ENCODE peak calls at places on chromosomes 7 and 10, in six cellular contexts. N is A549, G is AG09309, Q is HFFc6, V is H9, D is dorsolateral prefrontal cortex. M is an unnamed sample.

GRCh38 chr7:21910253-21910652 is 35.4 kb downstream of the CDCA7L start:
- DNase-seq in G (no peak), N (no peak), V (no peak), D (no peak), Q (no peak), M (no peak)

GRCh38 chr7:722847-723246 is 3.7 kb upstream of the DNAAF5 start:
- DNase-seq in G (no peak), N (no peak), D (no peak), V (no peak), Q (no peak), M (no peak)

GRCh38 chr7:36289833-36290661 is 99.6 kb upstream of the ANLN start:
- DNase-seq in V (no peak), N (peak; percentile 91), G (no peak), D (no peak), Q (no peak), M (no peak)

GRCh38 chr7:115299379-115300038 is 377.6 kb downstream of the MDFIC start:
- DNase-seq in D (no peak), G (no peak), N (no peak), V (no peak), Q (peak; percentile 3), M (no peak)

GRCh38 chr7:18357691-18358090 is 137.9 kb upstream of the HDAC9 start:
- DNase-seq in V (no peak), G (no peak), N (peak; percentile 13), D (no peak), Q (peak; percentile 15), M (no peak)

GRCh38 chr10:69413221-69413865 is 3.4 kb downstream of the TACR2 start:
- DNase-seq in N (no peak), D (peak; percentile 72), Q (peak; percentile 55), G (peak; percentile 27), V (peak; percentile 89), M (no peak)

GRCh38 chr7:117950601-117951278 is 77.5 kb upstream of the CTTNBP2 start:
- DNase-seq in N (no peak), Q (no peak), V (no peak), D (no peak), G (no peak), M (no peak)

GRCh38 chr10:60732240-60733188 is 45.8 kb upstream of the CDK1 start:
- DNase-seq in V (peak; percentile 48), G (no peak), Q (no peak), D (no peak), N (no peak), M (no peak)

GRCh38 chr7:107966701-107967100 is 36.3 kb downstream of the LAMB1 start:
- DNase-seq in D (no peak), N (no peak), Q (peak; percentile 83), G (no peak), V (peak; percentile 61), M (no peak)

GRCh38 chr7:155962191-155962967 is 150.1 kb upstream of the SHH start:
- DNase-seq in G (no peak), D (no peak), Q (no peak), V (no peak), N (peak; percentile 52), M (no peak)

GRCh38 chr10:25701651-25702050 is 232.4 kb upstream of the MYO3A start:
- DNase-seq in N (no peak), D (peak; percentile 44), Q (no peak), G (no peak), V (peak; percentile 58), M (no peak)

GRCh38 chr7:69732203-69732602 is 133.9 kb downstream of the AUTS2 start:
- DNase-seq in D (no peak), Q (no peak), G (no peak), N (peak; percentile 58), V (no peak), M (no peak)

GRCh38 chr7:142557971-142558582 is 191.2 kb upstream of the PRSS1 start:
- DNase-seq in D (no peak), V (peak; percentile 70), G (no peak), Q (peak; percentile 75), N (peak; percentile 35), M (no peak)

GRCh38 chr10:59181668-59182067 is 5.2 kb downstream of the PHYHIPL start:
- DNase-seq in D (no peak), N (peak; percentile 52), V (peak; percentile 25), G (peak; percentile 37), Q (peak; percentile 46), M (no peak)

GRCh38 chr10:101285519-101286070 is 56.3 kb upstream of the LBX1 start:
- DNase-seq in D (no peak), N (no peak), G (no peak), V (peak; percentile 85), Q (no peak), M (no peak)

GRCh38 chr10:14093735-14094484 is 236.8 kb downstream of the FRMD4A start:
- DNase-seq in V (peak; percentile 63), G (no peak), D (no peak), N (peak; percentile 17), Q (peak; percentile 65), M (no peak)

GRCh38 chr10:88542522-88542921 is 40.6 kb downstream of the RNLS start:
- DNase-seq in N (no peak), D (no peak), V (no peak), Q (no peak), G (no peak), M (no peak)

GRCh38 chr10:133465191-133465949 is 11.6 kb downstream of the SCART1 start:
- DNase-seq in V (no peak), Q (no peak), N (no peak), G (no peak), D (no peak), M (no peak)

GRCh38 chr7:9324513-9324912 is 891.1 kb downstream of the NXPH1 start:
- DNase-seq in N (no peak), Q (no peak), D (no peak), V (no peak), G (no peak), M (no peak)

GRCh38 chr7:39051707-39052106 is 74.0 kb downstream of the POU6F2 start:
- DNase-seq in N (no peak), V (no peak), G (no peak), D (no peak), Q (no peak), M (no peak)

GRCh38 chr7:24786941-24787340 is 29.7 kb upstream of the GSDME start:
- DNase-seq in V (no peak), Q (peak; percentile 97), G (peak; percentile 93), D (no peak), N (peak; percentile 65), M (no peak)

GRCh38 chr7:41501016-41501415 is 201.9 kb downstream of the INHBA start:
- DNase-seq in Q (no peak), D (no peak), N (no peak), V (no peak), G (no peak), M (no peak)

GRCh38 chr7:8126768-8127167 is 135.2 kb downstream of the ICA1 start:
- DNase-seq in N (no peak), V (no peak), Q (no peak), G (no peak), D (no peak), M (no peak)

GRCh38 chr10:43253461-43254198 is 13.2 kb downstream of the RASGEF1A start:
- DNase-seq in Q (no peak), N (no peak), D (peak; percentile 19), V (peak; percentile 17), G (no peak), M (no peak)

GRCh38 chr7:118183254-118183585 is 744 bp upstream of the LSM8 start:
- DNase-seq in G (no peak), D (no peak), Q (no peak), V (no peak), N (no peak), M (no peak)

GRCh38 chr7:127879436-127879835 is 151.8 kb downstream of the LRRC4 start:
- DNase-seq in G (no peak), Q (no peak), V (no peak), D (no peak), N (no peak), M (no peak)

GRCh38 chr10:61140765-61141392 is 196.9 kb upstream of the RHOBTB1 start:
- DNase-seq in V (no peak), D (peak; percentile 44), Q (peak; percentile 65), G (peak; percentile 44), N (peak; percentile 19), M (no peak)

DNA sequence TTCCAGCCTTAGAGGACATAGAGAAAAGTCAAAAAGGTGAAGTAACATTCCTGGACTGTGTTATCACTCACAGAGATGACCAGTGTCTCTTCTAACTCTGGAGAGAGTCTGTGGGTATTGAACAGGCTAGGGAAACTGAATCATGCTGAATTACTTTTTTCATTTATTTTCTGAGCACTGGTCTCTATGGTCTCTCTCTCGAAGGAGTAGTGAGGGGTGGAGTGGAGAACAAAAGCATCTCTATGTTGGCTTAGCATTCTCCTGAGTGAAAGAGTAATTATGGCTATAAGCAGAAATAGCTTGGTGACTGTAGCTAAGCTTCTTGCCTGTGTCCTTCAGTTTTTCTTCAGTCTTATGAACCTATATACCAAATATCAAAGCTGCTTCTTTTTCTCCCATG is 64.6 kb upstream of the PTN start:
- DNase-seq in Q (peak; percentile 18), G (no peak), N (no peak), D (no peak), V (no peak), M (no peak)
- TF ChIP-seq CTCF in Q (no peak), G (no peak), N (no peak), D (no peak), V (no peak), M (no peak)

GRCh38 chr7:5780801-5781496 is 514 bp downstream of the RNF216 start:
- DNase-seq in N (no peak), D (no peak), Q (peak; percentile 20), G (no peak), V (peak; percentile 37), M (peak; percentile 24)
- TF ChIP-seq CTCF in N (no peak), D (no peak), Q (no peak), G (no peak), V (no peak), M (no peak)

GRCh38 chr7:15507708-15508107 is 54.1 kb downstream of the AGMO start:
- DNase-seq in D (no peak), Q (no peak), G (no peak), N (no peak), V (no peak), M (no peak)

GRCh38 chr7:15504376-15504775 is 57.4 kb downstream of the AGMO start:
- DNase-seq in D (no peak), Q (no peak), V (no peak), N (no peak), G (no peak), M (no peak)

GRCh38 chr7:15507235-15507634 is 54.6 kb downstream of the AGMO start:
- DNase-seq in N (no peak), V (no peak), Q (no peak), G (no peak), D (no peak), M (no peak)

GRCh38 chr7:15505761-15506160 is 56.1 kb downstream of the AGMO start:
- DNase-seq in V (no peak), Q (no peak), N (no peak), G (no peak), D (no peak), M (no peak)

GRCh38 chr7:15503603-15504280 is 58.1 kb downstream of the AGMO start:
- DNase-seq in Q (peak; percentile 30), G (no peak), V (no peak), D (no peak), N (no peak), M (no peak)
- TF ChIP-seq CTCF in Q (peak; percentile 58), G (peak; percentile 28), V (no peak), D (no peak), N (no peak), M (no peak)

DNA sequence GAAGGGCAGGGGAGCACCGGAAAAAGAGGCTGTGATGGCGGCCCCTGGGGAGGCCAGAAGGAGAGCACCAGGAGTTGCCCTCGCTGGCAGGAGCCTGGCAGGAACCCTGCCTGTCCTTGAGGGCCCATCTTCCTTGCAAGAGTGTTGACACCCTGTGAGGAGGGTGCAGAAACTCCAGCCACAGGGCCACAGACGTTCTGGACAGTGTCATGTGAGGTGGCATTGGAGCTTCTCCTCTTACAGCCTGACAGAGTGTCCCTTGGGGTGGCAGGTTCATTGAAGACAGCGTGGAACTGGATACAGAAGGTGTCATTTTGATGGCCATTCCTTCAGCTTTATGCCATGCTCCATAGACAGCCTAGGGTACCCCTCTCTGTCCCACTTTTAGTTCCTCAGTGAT is 54.2 kb downstream of the RBM20 start:
- DNase-seq in D (no peak), Q (no peak), G (no peak), N (no peak), V (no peak), M (no peak)
- TF ChIP-seq CTCF in D (no peak), Q (no peak), G (no peak), N (no peak), V (no peak), M (no peak)

M was measured in omental fat pad.